ENCODE peak calls at places on chromosomes 2 and 18, in nine cellular contexts. One of them, this sample, is unnamed.

GRCh38 chr2:232655392-232655791 is 22.0 kb downstream of the EFHD1 start:
- DNase-seq in spleen: no peak
- DNase-seq in hypothalamus: no peak
- DNase-seq in GM04504: no peak
- DNase-seq in stimulated activated CD8-positive, alpha-beta memory T cell treated with anti-CD3 and anti-CD28 coated beads, Interleukin-7, amount 100 ng/mL, for 48 hours: no peak
- DNase-seq in HFFc6: no peak
- DNase-seq in activated T-cell treated with anti-CD3 and anti-CD28 coated beads for 4 hours: no peak
- DNase-seq in NCI-H1436: no peak
- DNase-seq in central memory CD4-positive, alpha-beta T cell: no peak
- DNase-seq in this sample: no peak

GRCh38 chr2:75431276-75431675 is 129.5 kb downstream of the EVA1A start:
- DNase-seq in spleen: no peak
- DNase-seq in hypothalamus: no peak
- DNase-seq in GM04504: no peak
- DNase-seq in stimulated activated CD8-positive, alpha-beta memory T cell treated with anti-CD3 and anti-CD28 coated beads, Interleukin-7, amount 100 ng/mL, for 48 hours: no peak
- DNase-seq in HFFc6: no peak
- DNase-seq in activated T-cell treated with anti-CD3 and anti-CD28 coated beads for 4 hours: no peak
- DNase-seq in NCI-H1436: no peak
- DNase-seq in central memory CD4-positive, alpha-beta T cell: no peak
- DNase-seq in this sample: no peak

GRCh38 chr18:72783517-72783916 is 84.3 kb downstream of the NETO1 start:
- DNase-seq in spleen: no peak
- DNase-seq in hypothalamus: no peak
- DNase-seq in GM04504: no peak
- DNase-seq in stimulated activated CD8-positive, alpha-beta memory T cell treated with anti-CD3 and anti-CD28 coated beads, Interleukin-7, amount 100 ng/mL, for 48 hours: no peak
- DNase-seq in HFFc6: no peak
- DNase-seq in activated T-cell treated with anti-CD3 and anti-CD28 coated beads for 4 hours: no peak
- DNase-seq in NCI-H1436: no peak
- DNase-seq in central memory CD4-positive, alpha-beta T cell: no peak
- DNase-seq in this sample: no peak

GRCh38 chr2:147177449-147177848 is 667.4 kb upstream of the ACVR2A start:
- DNase-seq in spleen: no peak
- DNase-seq in hypothalamus: no peak
- DNase-seq in GM04504: no peak
- DNase-seq in stimulated activated CD8-positive, alpha-beta memory T cell treated with anti-CD3 and anti-CD28 coated beads, Interleukin-7, amount 100 ng/mL, for 48 hours: no peak
- DNase-seq in HFFc6: no peak
- DNase-seq in activated T-cell treated with anti-CD3 and anti-CD28 coated beads for 4 hours: no peak
- DNase-seq in NCI-H1436: no peak
- DNase-seq in central memory CD4-positive, alpha-beta T cell: no peak
- DNase-seq in this sample: no peak

GRCh38 chr2:90221300-90221651 is 1529.8 kb downstream of the RPIA start:
- DNase-seq in spleen: no peak
- DNase-seq in hypothalamus: no peak
- DNase-seq in GM04504: no peak
- DNase-seq in stimulated activated CD8-positive, alpha-beta memory T cell treated with anti-CD3 and anti-CD28 coated beads, Interleukin-7, amount 100 ng/mL, for 48 hours: no peak
- DNase-seq in HFFc6: no peak
- DNase-seq in activated T-cell treated with anti-CD3 and anti-CD28 coated beads for 4 hours: no peak
- DNase-seq in NCI-H1436: no peak
- DNase-seq in central memory CD4-positive, alpha-beta T cell: no peak
- DNase-seq in this sample: no peak

GRCh38 chr2:3192281-3192818 is 185.3 kb downstream of the EIPR1 start:
- DNase-seq in spleen: peak
- DNase-seq in hypothalamus: no peak
- DNase-seq in GM04504: no peak
- DNase-seq in stimulated activated CD8-positive, alpha-beta memory T cell treated with anti-CD3 and anti-CD28 coated beads, Interleukin-7, amount 100 ng/mL, for 48 hours: no peak
- DNase-seq in HFFc6: no peak
- DNase-seq in activated T-cell treated with anti-CD3 and anti-CD28 coated beads for 4 hours: no peak
- DNase-seq in NCI-H1436: no peak
- DNase-seq in central memory CD4-positive, alpha-beta T cell: no peak
- DNase-seq in this sample: no peak

GRCh38 chr2:227188292-227188691 is 23.9 kb downstream of the COL4A3 start:
- DNase-seq in spleen: no peak
- DNase-seq in hypothalamus: no peak
- DNase-seq in GM04504: no peak
- DNase-seq in stimulated activated CD8-positive, alpha-beta memory T cell treated with anti-CD3 and anti-CD28 coated beads, Interleukin-7, amount 100 ng/mL, for 48 hours: no peak
- DNase-seq in HFFc6: peak
- DNase-seq in activated T-cell treated with anti-CD3 and anti-CD28 coated beads for 4 hours: no peak
- DNase-seq in NCI-H1436: no peak
- DNase-seq in central memory CD4-positive, alpha-beta T cell: no peak
- DNase-seq in this sample: no peak

GRCh38 chr2:71453404-71454220 is at the start of gene DYSF:
- DNase-seq in spleen: peak
- DNase-seq in hypothalamus: no peak
- DNase-seq in GM04504: no peak
- DNase-seq in stimulated activated CD8-positive, alpha-beta memory T cell treated with anti-CD3 and anti-CD28 coated beads, Interleukin-7, amount 100 ng/mL, for 48 hours: no peak
- DNase-seq in HFFc6: no peak
- DNase-seq in activated T-cell treated with anti-CD3 and anti-CD28 coated beads for 4 hours: no peak
- DNase-seq in NCI-H1436: peak
- DNase-seq in central memory CD4-positive, alpha-beta T cell: no peak
- DNase-seq in this sample: no peak

GRCh38 chr18:48340502-48340901 is 68.7 kb downstream of the ZBTB7C start:
- DNase-seq in spleen: no peak
- DNase-seq in hypothalamus: no peak
- DNase-seq in GM04504: no peak
- DNase-seq in stimulated activated CD8-positive, alpha-beta memory T cell treated with anti-CD3 and anti-CD28 coated beads, Interleukin-7, amount 100 ng/mL, for 48 hours: no peak
- DNase-seq in HFFc6: no peak
- DNase-seq in activated T-cell treated with anti-CD3 and anti-CD28 coated beads for 4 hours: no peak
- DNase-seq in NCI-H1436: no peak
- DNase-seq in central memory CD4-positive, alpha-beta T cell: no peak
- DNase-seq in this sample: no peak

GRCh38 chr2:2644040-2644439 is 313.0 kb upstream of the MYT1L start:
- DNase-seq in spleen: no peak
- DNase-seq in hypothalamus: no peak
- DNase-seq in GM04504: no peak
- DNase-seq in stimulated activated CD8-positive, alpha-beta memory T cell treated with anti-CD3 and anti-CD28 coated beads, Interleukin-7, amount 100 ng/mL, for 48 hours: no peak
- DNase-seq in HFFc6: no peak
- DNase-seq in activated T-cell treated with anti-CD3 and anti-CD28 coated beads for 4 hours: no peak
- DNase-seq in NCI-H1436: no peak
- DNase-seq in central memory CD4-positive, alpha-beta T cell: no peak
- DNase-seq in this sample: no peak

GRCh38 chr2:234446404-234447076 is 50.3 kb downstream of the ARL4C start:
- DNase-seq in spleen: peak
- DNase-seq in hypothalamus: no peak
- DNase-seq in GM04504: no peak
- DNase-seq in stimulated activated CD8-positive, alpha-beta memory T cell treated with anti-CD3 and anti-CD28 coated beads, Interleukin-7, amount 100 ng/mL, for 48 hours: peak
- DNase-seq in HFFc6: no peak
- DNase-seq in activated T-cell treated with anti-CD3 and anti-CD28 coated beads for 4 hours: peak
- DNase-seq in NCI-H1436: no peak
- DNase-seq in central memory CD4-positive, alpha-beta T cell: peak
- DNase-seq in this sample: no peak

GRCh38 chr2:219836647-219837177 is 209.3 kb downstream of the SLC4A3 start:
- DNase-seq in spleen: no peak
- DNase-seq in hypothalamus: no peak
- DNase-seq in GM04504: peak
- DNase-seq in stimulated activated CD8-positive, alpha-beta memory T cell treated with anti-CD3 and anti-CD28 coated beads, Interleukin-7, amount 100 ng/mL, for 48 hours: no peak
- DNase-seq in HFFc6: peak
- DNase-seq in activated T-cell treated with anti-CD3 and anti-CD28 coated beads for 4 hours: no peak
- DNase-seq in NCI-H1436: no peak
- DNase-seq in central memory CD4-positive, alpha-beta T cell: no peak
- DNase-seq in this sample: no peak